ENCODE peak calls at places on chromosomes 12 and 14, in six cellular contexts. S is foreskin fibroblast; Z is CD8-positive, alpha-beta T cell; P is lower leg skin; K is tibial artery; F is nephron progenitor cell. I is an unnamed sample.

GRCh38 chr12:49622501-49623141 is 740 bp upstream of the PRPF40B start:
- DNase-seq in S (no peak), Z (peak), P (no peak), K (no peak), F (peak), I (no peak)

GRCh38 chr12:6218526-6218925 is 18.3 kb downstream of the CD9 start:
- DNase-seq in S (no peak), Z (no peak), P (no peak), K (no peak), F (no peak), I (no peak)

GRCh38 chr14:99271288-99271941 is 582 bp downstream of the BCL11B start:
- DNase-seq in S (peak), Z (no peak), P (no peak), K (no peak), F (no peak), I (no peak)

GRCh38 chr12:117023998-117024960 is 74.9 kb downstream of the TESC start:
- DNase-seq in S (no peak), Z (no peak), P (no peak), K (no peak), F (no peak), I (no peak)

GRCh38 chr12:112546996-112547395 is 128.2 kb downstream of the PTPN11 start:
- DNase-seq in S (no peak), Z (no peak), P (no peak), K (no peak), F (no peak), I (no peak)

GRCh38 chr12:115726691-115727090 is 550.8 kb downstream of the MED13L start:
- DNase-seq in S (no peak), Z (no peak), P (no peak), K (no peak), F (no peak), I (no peak)

GRCh38 chr12:97075583-97076268 is 168.7 kb downstream of the NEDD1 start:
- DNase-seq in S (no peak), Z (no peak), P (no peak), K (no peak), F (no peak), I (no peak)

GRCh38 chr14:69191340-69192111 is at the start of gene EXD2:
- DNase-seq in S (peak), Z (peak), P (peak), K (peak), F (peak), I (peak)

GRCh38 chr12:124497658-124498057 is 69.8 kb downstream of the NCOR2 start:
- DNase-seq in S (peak), Z (no peak), P (peak), K (peak), F (no peak), I (no peak)

GRCh38 chr14:89242871-89243270 is 174.2 kb downstream of the FOXN3 start:
- DNase-seq in S (no peak), Z (no peak), P (no peak), K (no peak), F (no peak), I (no peak)

GRCh38 chr14:21025374-21026151 is 702 bp upstream of the NDRG2 start:
- DNase-seq in S (no peak), Z (no peak), P (peak), K (peak), F (peak), I (no peak)

GRCh38 chr12:52238206-52238840 is 5.3 kb downstream of the KRT7 start:
- DNase-seq in S (no peak), Z (no peak), P (no peak), K (no peak), F (no peak), I (no peak)

GRCh38 chr12:64810831-64811230 is 13.6 kb upstream of the TBC1D30 start:
- DNase-seq in S (peak), Z (no peak), P (no peak), K (no peak), F (no peak), I (no peak)

GRCh38 chr14:105398044-105398725 is at the start of gene TEX22:
- DNase-seq in S (peak), Z (peak), P (peak), K (peak), F (peak), I (peak)

GRCh38 chr14:91325211-91325610 is 80.7 kb upstream of the GPR68 start:
- DNase-seq in S (no peak), Z (no peak), P (no peak), K (no peak), F (no peak), I (no peak)

GRCh38 chr12:27331299-27331926 is 1.2 kb upstream of the BMAL2 start:
- DNase-seq in S (peak), Z (no peak), P (no peak), K (no peak), F (no peak), I (no peak)

GRCh38 chr12:103877934-103878510 is 37.0 kb upstream of the NT5DC3 start:
- DNase-seq in S (peak), Z (peak), P (no peak), K (peak), F (peak), I (no peak)

GRCh38 chr14:72284176-72284575 is 351.9 kb downstream of the RGS6 start:
- DNase-seq in S (no peak), Z (no peak), P (no peak), K (no peak), F (no peak), I (no peak)

GRCh38 chr12:1947081-1947480 is 28.6 kb upstream of the CACNA2D4 start:
- DNase-seq in S (peak), Z (no peak), P (no peak), K (no peak), F (no peak), I (no peak)

GRCh38 chr14:99731536-99732435 is 47.7 kb downstream of the CYP46A1 start:
- DNase-seq in S (no peak), Z (no peak), P (no peak), K (no peak), F (peak), I (no peak)

GRCh38 chr14:103260629-103261124 is 73.4 kb upstream of the EIF5 start:
- DNase-seq in S (peak), Z (no peak), P (no peak), K (peak), F (no peak), I (no peak)

GRCh38 chr14:79544671-79545070 is 666.6 kb downstream of the DIO2 start:
- DNase-seq in S (peak), Z (no peak), P (no peak), K (no peak), F (no peak), I (no peak)

GRCh38 chr14:64965356-64966000 is 6.7 kb downstream of the RAB15 start:
- DNase-seq in S (no peak), Z (no peak), P (no peak), K (no peak), F (no peak), I (no peak)

GRCh38 chr14:22987291-22987690 is 4.9 kb upstream of the AJUBA start:
- DNase-seq in S (no peak), Z (no peak), P (no peak), K (no peak), F (no peak), I (no peak)

GRCh38 chr14:103137721-103138482 is 14.6 kb downstream of the TNFAIP2 start:
- DNase-seq in S (no peak), Z (no peak), P (no peak), K (no peak), F (no peak), I (no peak)

GRCh38 chr12:66036317-66036716 is 94.2 kb downstream of the LLPH start:
- DNase-seq in S (peak), Z (no peak), P (no peak), K (peak), F (no peak), I (no peak)

DNA sequence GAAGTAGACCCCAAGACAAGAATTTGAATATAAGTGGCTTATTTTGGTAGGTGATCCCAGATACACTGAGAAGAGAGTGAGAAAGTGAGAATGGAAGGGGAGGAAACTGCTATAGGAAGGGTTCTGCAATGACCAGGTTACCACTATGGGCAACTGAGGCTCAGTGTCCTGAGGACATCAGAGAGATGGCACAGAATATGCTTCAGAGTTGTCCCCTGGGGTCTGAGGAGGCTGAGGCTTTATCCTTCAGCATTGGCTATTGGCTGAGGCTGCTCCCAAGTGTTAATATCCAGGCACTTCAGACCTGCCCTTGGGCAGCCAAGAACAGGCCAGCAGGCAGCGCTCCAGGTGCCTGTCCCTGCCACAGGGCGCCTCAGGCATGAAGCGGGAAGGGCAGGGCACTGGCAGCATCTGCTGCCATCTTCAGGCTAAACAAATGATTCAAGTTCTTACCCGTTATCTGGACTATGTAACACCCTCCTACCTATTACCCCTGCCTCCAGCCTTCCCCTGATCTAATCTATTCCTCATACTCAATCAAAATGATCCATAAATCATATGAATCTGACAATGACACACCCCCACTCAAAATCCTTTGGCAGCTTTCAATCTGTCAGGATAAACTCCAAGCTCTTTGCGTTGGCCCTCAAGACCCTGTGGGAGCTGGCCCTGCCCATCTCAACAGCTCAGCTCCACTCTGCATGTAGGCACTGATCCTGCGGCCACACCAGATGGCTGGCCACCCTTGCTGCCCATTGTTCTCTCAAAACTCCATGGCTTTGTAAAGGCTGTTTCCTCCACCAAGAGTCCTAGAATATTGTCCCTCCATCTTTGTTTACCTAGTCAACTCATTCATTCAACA is 42.4 kb downstream of the CKAP4 start:
- DNase-seq in S (peak), Z (no peak), P (no peak), K (no peak), F (no peak), I (no peak)
- TF ChIP-seq CTCF in S (no peak), Z (no peak), P (no peak), K (no peak), F (no peak), I (no peak)

GRCh38 chr12:43758728-43759563 is at the start of the genes IRAK4 and PUS7L:
- DNase-seq in S (peak), Z (peak), P (peak), K (peak), F (peak), I (peak)
- TF ChIP-seq CTCF in S (peak), Z (no peak), P (no peak), K (peak), F (no peak), I (peak)

DNA sequence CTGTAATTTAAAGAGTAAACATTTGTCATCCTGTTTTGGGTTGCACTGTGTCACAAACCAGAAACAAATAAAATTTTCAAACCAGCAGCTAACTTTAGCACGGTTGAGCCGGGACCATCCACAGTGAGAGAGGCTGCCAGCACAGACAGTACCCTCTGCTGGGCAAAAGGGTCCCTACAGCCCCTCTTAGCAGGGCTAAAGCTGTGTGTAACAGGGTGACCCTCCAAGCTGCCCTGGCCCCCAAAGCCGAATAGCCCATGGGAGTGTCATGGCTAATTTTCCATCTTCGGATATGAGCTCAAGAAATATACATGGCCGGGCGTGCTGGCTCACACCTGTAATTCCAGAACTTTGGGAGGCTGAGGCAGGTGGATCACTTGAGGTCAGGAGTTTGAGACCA is 157.1 kb upstream of the GRIN2B start:
- DNase-seq in S (no peak), Z (no peak), P (no peak), K (no peak), F (peak), I (no peak)
- TF ChIP-seq CTCF in S (no peak), Z (no peak), P (no peak), K (no peak), F (peak), I (peak)

DNA sequence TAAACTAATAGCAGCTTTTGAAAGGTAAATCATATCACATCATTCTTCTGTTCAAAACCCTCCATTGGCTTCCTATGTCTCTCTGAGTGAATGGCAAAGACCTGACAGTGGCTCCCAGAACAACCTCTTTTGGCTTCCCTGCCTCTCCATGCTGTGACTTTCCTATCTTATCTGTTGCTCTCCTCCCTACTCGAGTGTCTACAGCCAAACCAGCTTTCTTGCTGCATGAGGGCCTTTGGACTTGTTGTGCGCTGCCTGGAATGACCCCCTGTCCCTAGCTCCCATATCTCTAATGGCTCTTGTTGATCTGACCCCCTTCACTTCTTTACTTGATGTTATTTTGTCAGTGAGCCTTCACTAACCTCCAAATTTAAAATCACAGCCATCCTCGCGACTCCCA is 2.5 kb downstream of the SYNE2 start:
- DNase-seq in S (no peak), Z (no peak), P (no peak), K (no peak), F (no peak), I (no peak)
- TF ChIP-seq CTCF in S (no peak), Z (no peak), P (no peak), K (no peak), F (no peak), I (no peak)

DNA sequence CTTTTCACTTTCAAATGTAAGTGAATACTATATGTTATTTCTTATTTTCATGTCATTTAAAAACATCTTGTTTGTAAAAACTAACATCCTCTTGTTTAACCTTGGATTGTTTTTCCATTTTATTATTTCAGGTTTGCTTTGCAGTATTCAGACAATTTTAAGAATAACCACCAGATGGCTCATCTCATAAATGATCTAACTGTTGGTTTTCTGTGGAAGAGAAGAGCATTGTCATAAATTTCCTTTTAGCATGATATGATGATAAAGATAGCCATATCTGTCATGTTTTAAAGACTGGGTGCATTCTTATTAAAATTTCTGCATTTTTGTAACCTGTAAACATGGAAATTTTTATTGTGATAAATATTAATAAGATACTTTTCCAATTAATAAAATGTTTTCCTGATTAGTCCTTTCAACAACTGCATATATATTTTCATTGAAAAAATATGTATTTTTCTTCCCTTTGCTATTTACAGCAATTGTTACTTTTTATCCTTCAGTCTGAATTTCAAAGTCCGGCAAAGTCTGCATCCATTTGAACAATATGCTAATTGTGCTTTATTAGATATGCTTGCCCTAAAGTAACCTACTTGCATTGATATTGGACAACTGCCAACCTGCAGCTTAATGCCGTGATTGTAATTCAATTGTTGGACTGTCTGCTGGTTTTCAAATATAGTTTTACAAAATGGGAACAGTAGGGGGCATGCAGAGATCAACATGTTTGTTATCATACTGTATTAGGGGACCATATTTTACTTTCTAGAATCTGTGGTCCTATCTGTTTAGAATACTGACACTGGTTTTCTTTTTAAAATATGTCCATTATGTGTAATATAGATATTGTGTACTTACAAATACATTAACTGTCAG is 163.4 kb downstream of the GARIN6 start:
- DNase-seq in S (peak), Z (no peak), P (no peak), K (no peak), F (no peak), I (no peak)
- TF ChIP-seq CTCF in S (peak), Z (no peak), P (no peak), K (peak), F (no peak), I (peak)

GRCh38 chr12:39958377-39958776 is 147.5 kb downstream of the SLC2A13 start:
- DNase-seq in S (no peak), Z (no peak), P (no peak), K (no peak), F (no peak), I (no peak)
- TF ChIP-seq CTCF in S (no peak), Z (no peak), P (no peak), K (no peak), F (no peak), I (peak)

GRCh38 chr12:131830335-131831020 is 2.3 kb downstream of the MMP17 start:
- DNase-seq in S (peak), Z (no peak), P (peak), K (peak), F (peak), I (no peak)
- TF ChIP-seq CTCF in S (peak), Z (no peak), P (no peak), K (peak), F (peak), I (peak)